ENCODE peak calls at places on chromosomes 7 and 10, in five cellular contexts. U, L, F, Y and J are unnamed samples. For H3K4me1, the result is how much of the 10 kb centered on the place peaks cover.

GRCh38 chr7:116271161-116271979 is 61.0 kb downstream of the TES start:
- ATAC-seq in U (peak), L (peak), F (peak), Y (no peak), J (peak)

GRCh38 chr7:149489391-149490024 is 8.1 kb downstream of the ZNF746 start:
- ATAC-seq in U (peak), L (no peak), F (no peak), Y (peak), J (no peak)

GRCh38 chr7:116224492-116225098 is 14.3 kb downstream of the TES start:
- ATAC-seq in U (no peak), L (no peak), F (no peak), Y (no peak), J (no peak)

GRCh38 chr7:17846935-17847334 is 93.4 kb downstream of the SNX13 start:
- ATAC-seq in U (no peak), L (no peak), F (no peak), Y (no peak), J (no peak)

GRCh38 chr7:30047124-30047523 is 18.9 kb downstream of the PLEKHA8 start:
- ATAC-seq in U (no peak), L (no peak), F (peak), Y (no peak), J (no peak)

GRCh38 chr10:29344073-29344820 is 55.4 kb downstream of the LYZL1 start:
- ATAC-seq in U (no peak), L (peak), F (peak), Y (no peak), J (peak)

GRCh38 chr7:12647364-12648219 is 39.8 kb upstream of the ARL4A start:
- ATAC-seq in U (peak), L (no peak), F (peak), Y (peak), J (no peak)

GRCh38 chr7:87216701-87217508 is 2.6 kb downstream of the TMEM243 start:
- ATAC-seq in U (no peak), L (no peak), F (no peak), Y (no peak), J (no peak)

GRCh38 chr10:42482411-42482810 is 156.0 kb downstream of the ZNF33B start:
- ATAC-seq in U (no peak), L (no peak), F (no peak), Y (no peak), J (no peak)

GRCh38 chr10:57830877-57831535 is 436.7 kb downstream of the IPMK start:
- ATAC-seq in U (no peak), L (no peak), F (no peak), Y (no peak), J (no peak)

GRCh38 chr10:76172020-76172419 is 740.6 kb downstream of the LRMDA start:
- ATAC-seq in U (no peak), L (no peak), F (no peak), Y (peak), J (no peak)

GRCh38 chr10:82867056-82867455 is 992.1 kb downstream of the NRG3 start:
- ATAC-seq in U (no peak), L (no peak), F (no peak), Y (no peak), J (no peak)

GRCh38 chr10:76032442-76033039 is 601.1 kb downstream of the LRMDA start:
- ATAC-seq in U (no peak), L (no peak), F (no peak), Y (no peak), J (no peak)

GRCh38 chr7:149330914-149331567 is 69.0 kb downstream of the ZNF783 start:
- ATAC-seq in U (peak), L (no peak), F (no peak), Y (peak), J (no peak)

GRCh38 chr10:124849111-124849773 is 47.6 kb downstream of the ABRAXAS2 start:
- ATAC-seq in U (peak), L (no peak), F (no peak), Y (peak), J (no peak)

GRCh38 chr10:118737594-118738302 is 17.0 kb downstream of the CACUL1 start:
- ATAC-seq in U (no peak), L (no peak), F (no peak), Y (no peak), J (no peak)

GRCh38 chr10:118732253-118733194 is 22.2 kb downstream of the CACUL1 start:
- ATAC-seq in U (no peak), L (no peak), F (no peak), Y (no peak), J (no peak)

GRCh38 chr10:118730699-118731456 is 23.9 kb downstream of the CACUL1 start:
- ATAC-seq in U (no peak), L (no peak), F (peak), Y (no peak), J (no peak)

GRCh38 chr10:118735294-118735693 is 19.5 kb downstream of the CACUL1 start:
- ATAC-seq in U (no peak), L (no peak), F (no peak), Y (no peak), J (no peak)

DNA sequence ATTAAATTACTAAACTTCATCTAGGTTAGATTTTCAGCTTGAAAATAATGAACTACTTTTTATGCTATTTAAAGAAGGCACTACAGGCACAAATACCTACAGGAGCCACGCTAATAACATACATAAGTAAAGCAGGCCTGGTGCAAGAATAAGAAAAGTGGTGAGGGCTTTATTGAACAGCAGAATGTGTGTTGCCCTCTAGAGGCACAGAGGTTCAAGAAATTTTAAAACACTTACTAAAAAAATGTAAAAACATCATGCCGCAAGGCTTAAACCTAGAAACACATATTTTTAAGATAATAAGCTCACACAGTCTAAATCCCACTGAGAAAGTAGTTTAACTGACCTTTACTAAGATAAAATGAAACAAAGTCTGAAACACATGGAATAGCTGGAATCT is 20.3 kb downstream of the CACUL1 start:
- ATAC-seq in U (no peak), L (no peak), F (no peak), Y (no peak), J (no peak)
- TF ChIP-seq CTCF in U (peak), L (no peak), F (no peak), Y (no peak), J (no peak)

DNA sequence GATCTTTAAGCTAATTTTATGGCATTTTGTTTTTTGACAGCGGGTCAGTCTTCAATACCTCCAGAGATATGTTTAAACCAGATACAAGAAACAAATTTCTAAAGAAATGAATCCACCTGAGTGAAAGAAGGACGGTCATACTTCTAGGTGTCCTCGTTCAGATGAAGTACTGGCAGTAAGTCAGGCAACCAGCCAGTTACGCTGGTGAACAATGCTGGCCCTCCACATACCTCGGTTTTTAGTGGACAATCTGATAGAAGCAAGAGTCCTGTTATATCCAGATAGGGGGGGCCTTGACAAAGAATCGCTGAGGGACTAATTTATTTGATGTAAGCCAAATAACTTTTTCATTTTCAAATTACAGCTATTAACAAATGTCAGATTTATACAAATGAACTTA is 266.4 kb upstream of the KLF14 start:
- ATAC-seq in U (no peak), L (no peak), F (no peak), Y (no peak), J (no peak)
- H3K27ac ChIP-seq in U (peak), L (no peak), F (no peak), Y (no peak), J (no peak)

GRCh38 chr7:130965515-130965914 is 231.5 kb upstream of the KLF14 start:
- ATAC-seq in U (no peak), L (no peak), F (no peak), Y (no peak), J (no peak)
- H3K4me1 ChIP-seq in U (under half), L (under half), F (under half), Y (under half), J (half or more)

GRCh38 chr7:42574693-42575084 is 337.2 kb downstream of the C7orf25 start:
- ATAC-seq in U (no peak), L (no peak), F (no peak), Y (no peak), J (no peak)
- TF ChIP-seq CTCF in U (no peak), L (no peak), F (no peak), Y (no peak), J (peak)

DNA sequence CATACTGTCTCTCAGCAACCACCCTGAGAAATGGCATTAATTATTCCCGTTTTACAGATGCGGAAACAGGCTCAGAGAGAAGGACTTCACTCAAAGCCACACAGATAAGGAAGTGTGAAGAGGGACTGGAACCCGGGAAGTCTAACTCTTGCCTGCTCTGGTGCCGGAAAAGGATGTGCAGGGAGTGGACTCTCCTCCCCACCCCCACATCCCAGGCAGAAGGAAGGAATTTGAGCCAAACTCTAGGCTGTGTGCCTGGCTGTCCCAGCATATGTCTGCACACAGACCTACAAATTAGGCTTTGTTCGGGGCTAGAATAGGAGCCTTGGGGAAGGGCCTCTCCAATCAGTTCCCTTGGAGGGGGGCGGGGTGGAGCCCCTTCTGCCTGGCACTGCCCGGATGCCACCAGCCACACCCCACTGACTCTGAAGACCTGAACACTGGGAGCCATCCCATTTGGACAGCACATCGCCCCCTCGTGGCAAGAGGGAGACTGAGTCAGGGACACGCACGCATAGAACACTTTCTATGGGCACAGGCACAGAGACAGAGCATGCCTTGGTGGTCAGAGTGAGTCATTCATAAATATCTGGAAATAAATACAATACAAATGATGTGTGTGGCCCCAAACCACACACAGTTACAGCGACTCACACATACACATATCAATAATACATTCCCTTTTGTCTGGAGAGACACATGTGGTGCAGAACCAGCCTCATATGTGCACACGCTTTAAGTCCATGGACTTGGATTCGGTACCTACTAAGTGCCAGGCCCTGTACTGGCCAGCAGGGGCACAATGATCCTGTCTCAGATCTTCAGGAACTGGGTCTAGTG is 13.1 kb downstream of the LZTS2 start:
- ATAC-seq in U (peak), L (peak), F (peak), Y (peak), J (peak)
- H3K27ac ChIP-seq in U (no peak), L (no peak), F (peak), Y (no peak), J (peak)

GRCh38 chr10:4250497-4250887 is 465.5 kb upstream of the KLF6 start:
- ATAC-seq in U (no peak), L (no peak), F (no peak), Y (no peak), J (no peak)
- H3K4me1 ChIP-seq in U (under half), L (under half), F (under half), Y (under half), J (under half)

GRCh38 chr7:96237040-96237439 is 84.9 kb downstream of the SLC25A13 start:
- ATAC-seq in U (no peak), L (no peak), F (no peak), Y (no peak), J (no peak)
- TF ChIP-seq CTCF in U (no peak), L (no peak), F (no peak), Y (no peak), J (no peak)

GRCh38 chr10:278707-279106 is 143.5 kb downstream of the ZMYND11 start:
- ATAC-seq in U (no peak), L (no peak), F (no peak), Y (no peak), J (no peak)
- H3K27ac ChIP-seq in U (no peak), L (no peak), F (no peak), Y (no peak), J (no peak)

GRCh38 chr10:79405221-79405994 is 40.0 kb downstream of the ZCCHC24 start:
- ATAC-seq in U (no peak), L (no peak), F (no peak), Y (no peak), J (no peak)
- H3K4me1 ChIP-seq in U (under half), L (under half), F (under half), Y (half or more), J (under half)